ENCODE peak calls at places on chromosome 6, in nine cellular contexts. M is heart right ventricle, E is keratinocyte, P is tibial artery, C is fibroblast of lung, X is heart left ventricle, Z is left lung, Y is PC-3, L is sigmoid colon. G is an unnamed sample.

GRCh38 chr6:168369776-168370175 is 50.2 kb upstream of the DACT2 start:
- DNase-seq in P (peak; percentile 16), Z (no peak), L (peak; percentile 38), C (no peak), Y (no peak), M (no peak), E (no peak), X (peak; percentile 4), G (no peak)

GRCh38 chr6:144653885-144654505 is 368.9 kb downstream of the UTRN start:
- DNase-seq in P (no peak), X (no peak), M (no peak), L (no peak), Z (no peak), Y (no peak), E (no peak), C (no peak), G (no peak)

GRCh38 chr6:4055420-4056041 is 23.4 kb downstream of the FAM217A start:
- DNase-seq in Z (no peak), M (peak; percentile 30), P (peak; percentile 44), X (no peak), C (peak; percentile 88), E (peak; percentile 69), L (no peak), Y (peak; percentile 89), G (peak; percentile 61)

GRCh38 chr6:12137480-12137879 is 125.4 kb downstream of the HIVEP1 start:
- DNase-seq in Z (peak; percentile 54), L (peak; percentile 81), P (peak; percentile 73), Y (peak; percentile 78), C (peak; percentile 86), X (no peak), E (no peak), M (peak; percentile 43), G (no peak)

GRCh38 chr6:11067348-11067747 is 23.2 kb upstream of the ELOVL2 start:
- DNase-seq in E (no peak), L (no peak), X (no peak), Z (no peak), C (no peak), M (no peak), P (no peak), Y (no peak), G (no peak)

GRCh38 chr6:35954335-35954734 is 33.4 kb upstream of the SRPK1 start:
- DNase-seq in C (no peak), Z (no peak), P (no peak), M (no peak), E (no peak), X (no peak), Y (no peak), L (no peak), G (no peak)

GRCh38 chr6:10633216-10633615 is 61.2 kb downstream of the C6orf52 start:
- DNase-seq in Y (peak; percentile 95), P (no peak), Z (no peak), M (no peak), E (peak; percentile 60), L (no peak), X (no peak), C (peak; percentile 86), G (no peak)

GRCh38 chr6:122752493-122752892 is 27.0 kb upstream of the FABP7 start:
- DNase-seq in P (no peak), Y (no peak), E (no peak), X (no peak), Z (no peak), M (no peak), C (no peak), L (no peak), G (no peak)

GRCh38 chr6:145904878-145905277 is 59.3 kb downstream of the SHPRH start:
- DNase-seq in M (no peak), E (no peak), P (no peak), C (no peak), Z (no peak), X (no peak), Y (no peak), L (no peak), G (no peak)

GRCh38 chr6:35047265-35048011 is 93.7 kb downstream of the TCP11 start:
- DNase-seq in P (peak; percentile 55), X (no peak), Z (no peak), L (peak; percentile 71), C (peak; percentile 89), Y (no peak), M (no peak), E (no peak), G (peak; percentile 62)

GRCh38 chr6:105001063-105001462 is 44.2 kb downstream of the LIN28B start:
- DNase-seq in P (no peak), Y (no peak), Z (no peak), E (no peak), L (no peak), C (no peak), M (no peak), X (no peak), G (no peak)

GRCh38 chr6:111487656-111488055 is 4.6 kb upstream of the REV3L start:
- DNase-seq in L (no peak), E (no peak), C (peak; percentile 73), Z (no peak), Y (peak; percentile 35), M (no peak), P (no peak), X (no peak), G (no peak)

GRCh38 chr6:122869437-122870024 is 80.5 kb downstream of the SMPDL3A start:
- DNase-seq in Y (peak; percentile 57), E (peak; percentile 2), P (no peak), Z (no peak), C (peak; percentile 63), M (peak; percentile 9), X (no peak), L (no peak), G (peak; percentile 54)

GRCh38 chr6:159913375-159913774 is 22.6 kb downstream of the MAS1 start:
- DNase-seq in M (no peak), X (no peak), E (no peak), Z (no peak), Y (no peak), P (no peak), L (no peak), C (no peak), G (no peak)

GRCh38 chr6:129317931-129318820 is 391.8 kb downstream of the ARHGAP18 start:
- DNase-seq in Z (no peak), M (no peak), L (no peak), P (no peak), E (no peak), Y (peak; percentile 87), C (peak; percentile 84), X (no peak), G (no peak)

GRCh38 chr6:17962436-17963031 is 24.9 kb downstream of the KIF13A start:
- DNase-seq in Z (peak; percentile 72), P (peak; percentile 42), E (peak; percentile 79), Y (no peak), C (peak; percentile 93), M (peak; percentile 83), X (peak; percentile 78), L (peak; percentile 94), G (peak; percentile 56)

GRCh38 chr6:149265945-149266344 is 51.6 kb upstream of the TAB2 start:
- DNase-seq in E (no peak), C (no peak), M (no peak), Y (no peak), X (no peak), L (no peak), Z (no peak), P (no peak), G (no peak)
- TF ChIP-seq CTCF in E (no peak), C (no peak), M (no peak), Y (no peak), X (no peak), L (no peak), Z (no peak), P (no peak), G (no peak)

GRCh38 chr6:114075777-114076176 is 104.8 kb upstream of the HDAC2 start:
- DNase-seq in C (no peak), L (no peak), Y (no peak), M (no peak), Z (no peak), E (no peak), X (no peak), P (no peak), G (no peak)
- H3K27ac ChIP-seq in C (no peak overlapping the region), L (no peak overlapping the region), Y (no peak overlapping the region), M (no peak overlapping the region), Z (no peak overlapping the region), E (no peak overlapping the region), X (no peak overlapping the region), P (no peak overlapping the region), G (no peak overlapping the region)

GRCh38 chr6:108763931-108764579 is 84.2 kb upstream of the ARMC2 start:
- DNase-seq in M (no peak), C (no peak), E (no peak), Z (no peak), P (no peak), L (no peak), X (no peak), Y (no peak), G (no peak)
- H3K4me3 ChIP-seq in M (no peak overlapping the region), C (no peak overlapping the region), E (no peak overlapping the region), Z (no peak overlapping the region), P (no peak overlapping the region), L (no peak overlapping the region), X (no peak overlapping the region), Y (no peak overlapping the region), G (no peak overlapping the region)

DNA sequence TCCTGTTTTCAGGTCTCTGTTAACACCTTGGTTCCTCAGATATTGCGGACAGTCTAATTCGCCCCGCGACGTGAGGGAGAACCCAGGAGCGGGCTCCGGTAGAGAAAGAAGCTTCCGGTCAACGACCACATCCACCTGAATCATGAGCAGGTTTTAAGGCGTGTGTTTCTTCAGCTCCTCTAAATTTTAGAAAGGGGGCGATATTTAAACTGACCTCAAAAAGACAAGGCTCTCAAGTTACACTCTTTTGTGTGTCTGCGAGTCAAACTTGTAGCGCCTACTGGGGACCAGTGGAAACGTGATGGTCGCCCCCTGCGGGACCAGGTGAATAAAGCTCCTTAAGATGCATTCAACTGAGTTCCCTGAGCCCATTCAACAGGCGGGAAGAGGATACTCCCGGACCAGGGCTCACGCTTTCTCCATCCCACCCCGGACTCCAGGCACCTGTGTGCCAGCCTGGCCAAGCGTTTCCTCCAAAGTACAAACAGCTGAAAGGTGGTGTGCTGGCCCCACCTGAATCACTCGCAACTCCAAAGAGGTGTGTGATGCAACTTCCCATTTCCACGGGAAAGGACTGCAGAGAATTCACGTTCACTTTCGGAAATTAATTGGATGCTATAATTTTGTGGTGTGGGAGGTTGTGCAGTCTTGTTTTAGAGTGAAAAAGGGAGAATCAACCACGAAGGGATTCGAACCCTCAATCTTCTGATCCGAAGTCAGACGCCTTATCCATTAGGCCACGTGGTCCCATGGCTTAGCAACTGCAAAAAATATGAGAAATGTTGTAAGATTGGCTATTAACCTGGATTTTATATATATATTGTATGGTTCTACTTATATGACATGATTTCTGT is 17.0 kb downstream of the GPX5 start:
- DNase-seq in X (no peak), Z (peak; percentile 44), L (no peak), C (peak; percentile 87), P (no peak), M (no peak), E (peak; percentile 62), Y (peak; percentile 95), G (peak; percentile 31)
- TF ChIP-seq CTCF in X (no peak), Z (no peak), L (no peak), C (peak; percentile 46), P (no peak), M (no peak), E (peak; percentile 63), Y (peak; percentile 85), G (peak; percentile 29)

GRCh38 chr6:137235686-137236085 is 16.5 kb upstream of the IFNGR1 start:
- DNase-seq in L (no peak), C (no peak), P (no peak), Y (no peak), E (no peak), Z (no peak), M (no peak), X (no peak), G (no peak)
- H3K27ac ChIP-seq in L (no peak overlapping the region), C (no peak overlapping the region), P (no peak overlapping the region), Y (peak overlapping the region; percentile 99), E (no peak overlapping the region), Z (peak overlapping the region; percentile 90), M (no peak overlapping the region), X (no peak overlapping the region), G (no peak overlapping the region)

GRCh38 chr6:26294276-26294675 is 70.7 kb upstream of the BTN3A2 start:
- DNase-seq in Z (no peak), X (no peak), P (no peak), E (no peak), M (no peak), L (no peak), Y (no peak), C (no peak), G (no peak)
- H3K4me3 ChIP-seq in Z (no peak overlapping the region), X (no peak overlapping the region), P (no peak overlapping the region), E (no peak overlapping the region), M (no peak overlapping the region), L (no peak overlapping the region), Y (no peak overlapping the region), C (no peak overlapping the region), G (no peak overlapping the region)

G was measured in WERI-Rb-1.